ENCODE peak calls at places on chromosomes 13 and 19, in five cellular contexts. V is tibial nerve, F is neural progenitor cell, D is brain microvascular endothelial cell, C is prostate gland. E is an unnamed sample.
A peak's percentile ranks its signal among the peaks of the same experiment; 100 is the strongest.

GRCh38 chr13:104635879-104636278 is 1569.7 kb upstream of the SLC10A2 start:
- DNase-seq in D (no peak), F (no peak), C (no peak), V (no peak), E (no peak)

GRCh38 chr19:33090179-33090578 is 9.2 kb downstream of the GPATCH1 start:
- DNase-seq in C (no peak), D (no peak), F (no peak), V (no peak), E (no peak)

GRCh38 chr13:100818706-100819105 is 144.1 kb upstream of the TMTC4 start:
- DNase-seq in D (no peak), V (no peak), F (no peak), C (no peak), E (peak; percentile 7)

GRCh38 chr13:108225440-108225839 is 7.2 kb downstream of the ABHD13 start:
- DNase-seq in D (no peak), C (no peak), F (no peak), V (no peak), E (no peak)

GRCh38 chr13:71606818-71607217 is 260.2 kb downstream of the DACH1 start:
- DNase-seq in C (no peak), V (no peak), D (no peak), F (no peak), E (no peak)

GRCh38 chr19:14554382-14554812 is 17.5 kb downstream of the NDUFB7 start:
- DNase-seq in D (no peak), V (no peak), C (peak; percentile 73), F (no peak), E (no peak)

GRCh38 chr13:102003848-102004570 is 397.8 kb downstream of the FGF14 start:
- DNase-seq in F (no peak), V (no peak), C (no peak), D (peak; percentile 34), E (peak; percentile 73)

GRCh38 chr19:18437481-18438330 is at the start of gene ISYNA1:
- DNase-seq in D (peak; percentile 42), F (peak; percentile 85), V (no peak), C (peak; percentile 60), E (peak; percentile 58)

GRCh38 chr19:44303976-44304568 is 753 bp downstream of the ZNF235 start:
- DNase-seq in C (peak; percentile 5), D (peak; percentile 27), F (peak; percentile 60), V (no peak), E (peak; percentile 55)

GRCh38 chr19:16024266-16025107 is 51.8 kb upstream of the TPM4 start:
- DNase-seq in V (no peak), F (no peak), D (no peak), C (no peak), E (no peak)

GRCh38 chr19:41563847-41564514 is 12.0 kb upstream of the CEACAM21 start:
- DNase-seq in F (peak; percentile 9), V (no peak), D (no peak), C (no peak), E (no peak)

GRCh38 chr19:11142528-11143171 is 12.9 kb downstream of the SPC24 start:
- DNase-seq in V (peak; percentile 86), C (peak; percentile 62), F (peak; percentile 78), D (peak; percentile 93), E (peak; percentile 96)

GRCh38 chr13:89687066-89687465 is 1660.4 kb upstream of the MIR17HG start:
- DNase-seq in D (no peak), F (no peak), V (no peak), C (no peak), E (no peak)

GRCh38 chr13:100694722-100695644 is 20.4 kb upstream of the TMTC4 start:
- DNase-seq in D (peak; percentile 61), F (peak; percentile 77), V (no peak), C (no peak), E (peak; percentile 80)

GRCh38 chr19:53553865-53554791 is 16.2 kb downstream of the ZNF331 start:
- DNase-seq in D (peak; percentile 82), C (peak; percentile 74), F (no peak), V (peak; percentile 79), E (peak; percentile 87)

GRCh38 chr13:35720690-35721554 is 244.4 kb upstream of the MAB21L1 start:
- DNase-seq in D (peak; percentile 12), C (peak; percentile 19), V (no peak), F (peak; percentile 80), E (peak; percentile 51)

GRCh38 chr13:36965767-36966166 is 33.4 kb downstream of the ALG5 start:
- DNase-seq in V (no peak), D (peak; percentile 90), F (no peak), C (no peak), E (peak; percentile 80)

GRCh38 chr19:14070268-14071050 is 2.1 kb upstream of the MISP3 start:
- DNase-seq in C (no peak), V (no peak), D (no peak), F (no peak), E (no peak)

GRCh38 chr13:105311094-105311493 is 1224.4 kb downstream of the EFNB2 start:
- DNase-seq in F (no peak), D (no peak), C (no peak), V (no peak), E (no peak)

GRCh38 chr19:39100500-39101166 is 16.5 kb downstream of the ACP7 start:
- DNase-seq in D (no peak), C (no peak), V (no peak), F (no peak), E (no peak)

GRCh38 chr19:13842294-13843103 is 34.4 kb upstream of the NANOS3 start:
- DNase-seq in C (peak; percentile 85), D (no peak), V (peak; percentile 88), F (peak; percentile 63), E (peak; percentile 80)

DNA sequence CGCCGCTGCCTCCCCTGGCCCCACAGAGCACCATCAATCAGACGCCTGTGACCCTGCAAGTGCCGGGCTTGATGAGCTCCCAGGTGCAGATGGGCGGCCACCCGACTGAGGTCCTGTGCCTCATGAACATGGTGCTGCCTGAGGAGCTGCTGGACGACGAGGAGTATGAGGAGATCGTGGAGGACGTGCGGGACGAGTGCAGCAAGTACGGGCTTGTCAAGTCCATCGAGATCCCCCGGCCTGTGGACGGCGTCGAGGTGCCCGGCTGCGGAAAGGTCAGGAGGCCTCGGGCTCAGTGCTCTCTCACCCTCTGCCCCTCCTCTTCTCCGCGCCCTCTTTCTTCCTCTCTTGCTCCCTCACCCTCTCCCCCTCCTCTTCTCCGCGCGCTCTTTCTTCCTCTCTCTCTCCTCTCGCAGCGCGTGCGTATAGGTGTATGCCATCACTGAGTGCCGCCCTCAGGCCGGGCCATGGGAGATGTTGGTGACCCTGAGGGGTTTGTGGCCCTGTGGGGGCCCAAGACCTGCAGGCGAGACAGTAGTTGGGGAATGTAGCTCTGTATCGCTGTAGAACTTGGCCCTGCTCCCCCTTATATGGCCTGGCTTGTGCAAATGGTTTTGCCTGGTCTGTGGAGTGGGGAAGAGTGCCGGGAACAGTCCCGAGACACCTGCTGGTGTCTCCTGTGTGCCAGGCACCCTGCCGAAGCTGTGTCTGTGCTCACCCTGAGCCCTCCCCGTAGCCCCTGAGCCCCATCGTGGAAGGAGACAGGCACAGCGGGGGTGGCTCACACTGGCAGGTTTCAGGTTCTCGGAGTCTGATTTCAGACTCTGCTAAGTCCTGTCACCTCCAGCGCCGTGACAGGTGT is 5.4 kb upstream of the EPN1 start:
- DNase-seq in C (no peak), V (no peak), D (no peak), F (no peak), E (no peak)
- H3K4me3 ChIP-seq in C (no peak overlapping the region), V (no peak overlapping the region), D (no peak overlapping the region), F (no peak overlapping the region), E (no peak overlapping the region)

GRCh38 chr13:97573011-97573410 is 139.0 kb downstream of the RAP2A start:
- DNase-seq in D (no peak), F (peak; percentile 58), C (no peak), V (no peak), E (no peak)

GRCh38 chr13:97577026-97577425 is 143.1 kb downstream of the RAP2A start:
- DNase-seq in C (no peak), F (no peak), V (no peak), D (no peak), E (no peak)

DNA sequence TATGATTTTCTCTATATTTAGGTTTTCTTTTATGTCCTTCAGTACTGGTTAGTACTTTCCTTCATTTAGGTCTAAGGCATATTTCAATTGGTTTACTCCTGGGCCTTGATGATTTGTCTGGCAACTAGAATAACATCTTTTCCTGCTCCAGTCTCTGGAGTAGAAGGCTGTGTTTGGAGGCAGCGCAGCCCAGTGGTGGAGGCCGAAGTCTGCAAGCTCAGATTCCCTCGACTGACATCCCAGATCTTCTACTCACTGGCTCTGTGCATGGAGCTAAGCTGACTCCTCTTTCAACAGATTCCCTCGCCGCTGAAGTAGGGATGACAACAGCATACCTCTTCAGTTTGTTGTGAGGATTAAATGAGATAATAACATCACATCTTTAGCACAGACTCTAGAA is 141.0 kb downstream of the RAP2A start:
- DNase-seq in C (no peak), D (peak; percentile 19), F (peak; percentile 53), V (no peak), E (peak; percentile 3)
- TF ChIP-seq CTCF in C (no peak), D (peak; percentile 67), F (peak; percentile 54), V (peak; percentile 37), E (peak; percentile 50)

GRCh38 chr13:46181799-46182490 is at the start of gene LCP1:
- DNase-seq in F (no peak), D (no peak), C (no peak), V (no peak), E (no peak)
- H3K4me3 ChIP-seq in F (no peak within 1 kb of the TSS), D (no peak within 1 kb of the TSS), C (peak within 1 kb of the TSS; percentile 5), V (no peak within 1 kb of the TSS), E (no peak within 1 kb of the TSS)

GRCh38 chr13:51583875-51584730 is at the start of gene WDFY2:
- DNase-seq in V (peak; percentile 100), D (peak; percentile 100), F (peak; percentile 100), C (peak; percentile 100), E (peak; percentile 100)
- TF ChIP-seq CTCF in V (no peak), D (no peak), F (no peak), C (peak; percentile 34), E (no peak)

E was measured in astrocyte of the spinal cord.